ENCODE peak calls at places on chromosomes 16 and 17, in six cellular contexts. K is Panc1, R is esophagus muscularis mucosa, C is ascending aorta, U is gastrocnemius medialis, A is heart right ventricle. E is an unnamed sample.

GRCh38 chr17:43620147-43620944 is 41.4 kb downstream of the MEOX1 start:
- DNase-seq in K (no peak), R (no peak), C (no peak), U (no peak), A (no peak), E (no peak)

GRCh38 chr16:56637814-56638750 is at the start of gene MT1A:
- DNase-seq in K (no peak), R (no peak), C (peak), U (peak), A (peak), E (peak)

GRCh38 chr17:27320222-27320560 is 26.3 kb downstream of the WSB1 start:
- DNase-seq in K (no peak), R (peak), C (no peak), U (no peak), A (no peak), E (no peak)

GRCh38 chr16:27463741-27464662 is 62.0 kb downstream of the IL21R start:
- DNase-seq in K (no peak), R (no peak), C (no peak), U (no peak), A (no peak), E (no peak)

GRCh38 chr16:67481561-67482259 is 753 bp upstream of the ATP6V0D1 start:
- DNase-seq in K (no peak), R (no peak), C (no peak), U (no peak), A (peak), E (peak)

GRCh38 chr16:82456683-82457082 is 170.1 kb upstream of the CDH13 start:
- DNase-seq in K (peak), R (no peak), C (peak), U (no peak), A (peak), E (peak)

GRCh38 chr17:19978206-19978802 is 676 bp upstream of the AKAP10 start:
- DNase-seq in K (no peak), R (no peak), C (no peak), U (no peak), A (no peak), E (no peak)

GRCh38 chr16:11042205-11042604 is 97.8 kb downstream of the CLEC16A start:
- DNase-seq in K (no peak), R (no peak), C (peak), U (no peak), A (no peak), E (no peak)

GRCh38 chr17:61260061-61260797 is 139.4 kb upstream of the TBX2 start:
- DNase-seq in K (no peak), R (no peak), C (no peak), U (peak), A (peak), E (no peak)

GRCh38 chr17:56809106-56809819 is 24.5 kb downstream of the C17orf67 start:
- DNase-seq in K (no peak), R (no peak), C (no peak), U (no peak), A (no peak), E (no peak)

GRCh38 chr17:61757168-61757567 is 106.2 kb downstream of the BRIP1 start:
- DNase-seq in K (no peak), R (no peak), C (no peak), U (no peak), A (no peak), E (no peak)

GRCh38 chr16:67528870-67529638 is 425 bp downstream of the RIPOR1 start:
- DNase-seq in K (no peak), R (no peak), C (no peak), U (no peak), A (peak), E (peak)

GRCh38 chr16:85052536-85052935 is 24.9 kb downstream of the KIAA0513 start:
- DNase-seq in K (no peak), R (no peak), C (no peak), U (no peak), A (no peak), E (no peak)

GRCh38 chr16:27269300-27270150 is 953 bp upstream of the NSMCE1 start:
- DNase-seq in K (no peak), R (peak), C (no peak), U (no peak), A (no peak), E (no peak)

GRCh38 chr16:27752241-27752640 is 202.3 kb downstream of the KATNIP start:
- DNase-seq in K (no peak), R (no peak), C (no peak), U (no peak), A (no peak), E (no peak)

GRCh38 chr16:680967-681745 is 946 bp downstream of the STUB1 start:
- DNase-seq in K (no peak), R (no peak), C (no peak), U (peak), A (no peak), E (no peak)

DNA sequence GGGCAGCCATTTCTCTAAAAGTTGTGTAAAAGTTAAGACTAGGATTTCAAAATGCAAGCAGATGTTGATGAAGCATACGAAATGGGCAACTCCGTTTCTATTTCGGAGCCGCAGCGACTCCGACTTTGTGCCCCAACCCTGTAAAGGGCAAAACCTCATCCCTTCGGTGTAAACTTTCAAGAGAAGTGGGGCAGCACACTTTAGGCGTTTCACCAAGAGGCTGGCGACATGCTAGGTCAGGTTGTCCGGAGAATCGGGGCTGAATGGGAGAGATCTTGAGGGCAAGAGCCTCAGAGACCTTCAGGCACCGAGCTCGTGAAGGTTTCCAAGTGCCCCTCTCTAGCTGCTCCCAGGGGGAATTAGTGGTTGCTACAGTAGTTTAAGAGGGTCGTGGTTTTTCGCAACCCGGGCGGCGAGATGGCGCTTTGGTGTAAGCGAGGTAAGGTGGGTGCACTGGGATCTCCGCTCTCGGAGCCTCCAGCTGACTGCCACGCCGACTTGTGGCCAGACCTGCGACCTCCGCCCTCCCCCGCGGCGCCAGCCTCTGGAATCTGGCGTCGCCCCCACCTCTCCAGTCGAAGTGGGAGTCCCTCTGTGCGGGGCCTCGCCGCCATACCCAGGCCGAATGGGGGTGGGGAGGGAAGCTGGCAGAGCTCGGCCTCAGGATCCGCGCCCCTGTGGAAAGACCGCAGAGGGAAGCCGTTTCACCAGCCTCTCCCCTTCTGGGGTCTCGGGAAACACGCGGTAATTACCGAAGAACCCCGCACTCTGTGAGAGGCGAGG is 979 bp upstream of the HEXIM2 start:
- DNase-seq in K (no peak), R (no peak), C (peak), U (peak), A (peak), E (peak)
- TF ChIP-seq CTCF in K (no peak), R (no peak), C (no peak), U (peak), A (peak), E (no peak)

DNA sequence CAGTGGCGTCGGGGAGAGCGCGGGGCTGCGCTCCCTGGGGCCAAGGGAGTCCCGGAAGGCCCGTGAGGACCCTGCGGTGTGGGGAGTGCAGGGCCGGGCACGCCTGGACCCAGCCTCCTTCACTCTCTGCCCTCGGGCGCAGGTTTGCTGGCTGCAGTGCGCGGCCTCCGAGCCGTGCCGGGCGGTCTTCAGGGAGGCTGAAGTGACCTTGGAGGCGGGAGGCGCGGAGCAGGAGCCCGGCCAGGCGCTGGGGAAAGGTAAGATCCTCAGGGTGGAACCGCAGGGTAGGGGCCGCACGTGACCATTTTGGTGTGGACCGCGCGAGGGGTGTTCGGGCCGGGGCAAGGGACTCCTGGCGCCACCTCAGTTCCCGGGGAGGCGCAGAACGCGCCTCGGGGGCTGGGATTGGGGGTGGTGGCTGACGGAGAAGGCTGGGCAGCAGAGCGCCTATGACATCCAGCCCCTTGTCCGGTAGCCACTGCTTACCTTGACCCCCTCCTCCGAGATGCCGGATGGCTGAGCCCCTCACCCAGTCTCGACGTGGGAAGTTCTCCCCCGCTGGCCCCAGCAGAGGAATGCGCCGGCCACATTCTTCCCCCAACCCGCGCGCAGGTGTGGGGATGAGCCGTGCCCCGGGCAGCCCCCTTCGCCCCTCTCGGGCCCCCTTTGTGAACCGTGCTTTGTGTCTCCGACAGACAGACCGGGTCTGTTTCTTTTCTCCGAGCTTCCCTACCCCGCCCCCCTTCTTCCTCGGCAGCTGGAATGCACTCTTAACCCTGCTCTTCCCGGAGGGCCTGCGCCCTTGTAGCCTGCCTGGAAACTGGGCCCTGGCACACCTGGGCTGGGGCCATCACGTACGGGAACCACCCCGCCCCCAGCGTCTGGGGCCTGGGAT is 631 bp downstream of the CDH3 start:
- DNase-seq in K (no peak), R (no peak), C (no peak), U (no peak), A (no peak), E (no peak)
- H3K4me3 ChIP-seq in K (peak), R (peak), C (no peak), U (no peak), A (no peak), E (peak)

DNA sequence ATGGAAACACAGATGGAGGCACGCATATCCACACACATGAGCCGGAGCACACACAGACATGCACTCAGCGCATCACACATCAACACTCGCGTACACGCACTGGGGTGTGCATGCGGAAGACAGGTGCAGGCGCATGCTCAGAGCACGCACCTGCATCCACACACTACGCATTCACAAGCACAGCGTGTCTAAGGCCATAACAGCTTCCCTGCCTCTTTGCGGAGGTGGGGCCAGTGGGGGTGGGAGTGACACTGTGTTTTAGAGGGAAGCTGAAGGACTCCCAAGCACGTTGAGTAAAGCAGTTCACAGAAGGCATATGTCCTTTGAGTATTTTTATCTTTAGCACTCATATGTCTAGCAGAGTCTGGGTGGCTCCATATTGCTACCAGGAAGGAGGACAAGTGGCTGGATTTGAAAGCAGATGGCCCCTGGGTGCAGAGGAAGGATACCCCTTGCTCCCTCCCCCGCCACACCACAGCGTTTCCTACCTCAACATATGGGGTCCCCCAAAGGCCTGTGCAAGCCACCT is 68.6 kb upstream of the TOB1 start:
- DNase-seq in K (no peak), R (no peak), C (no peak), U (no peak), A (no peak), E (no peak)
- TF ChIP-seq CTCF in K (no peak), R (no peak), C (no peak), U (no peak), A (no peak), E (no peak)

GRCh38 chr17:16989953-16990860 is 18.3 kb upstream of the TNFRSF13B start:
- DNase-seq in K (no peak), R (no peak), C (no peak), U (no peak), A (no peak), E (peak)

GRCh38 chr17:16994626-16995025 is 22.7 kb upstream of the TNFRSF13B start:
- DNase-seq in K (no peak), R (no peak), C (no peak), U (no peak), A (no peak), E (no peak)

GRCh38 chr17:16989230-16989952 is 17.5 kb upstream of the TNFRSF13B start:
- DNase-seq in K (no peak), R (no peak), C (no peak), U (no peak), A (no peak), E (peak)

GRCh38 chr17:16988749-16989229 is 16.9 kb upstream of the TNFRSF13B start:
- DNase-seq in K (no peak), R (no peak), C (no peak), U (no peak), A (no peak), E (no peak)

GRCh38 chr17:16991349-16992009 is 19.6 kb upstream of the TNFRSF13B start:
- DNase-seq in K (no peak), R (no peak), C (peak), U (peak), A (peak), E (peak)
- H3K4me3 ChIP-seq in K (no peak), R (no peak), C (no peak), U (no peak), A (no peak), E (no peak)

DNA sequence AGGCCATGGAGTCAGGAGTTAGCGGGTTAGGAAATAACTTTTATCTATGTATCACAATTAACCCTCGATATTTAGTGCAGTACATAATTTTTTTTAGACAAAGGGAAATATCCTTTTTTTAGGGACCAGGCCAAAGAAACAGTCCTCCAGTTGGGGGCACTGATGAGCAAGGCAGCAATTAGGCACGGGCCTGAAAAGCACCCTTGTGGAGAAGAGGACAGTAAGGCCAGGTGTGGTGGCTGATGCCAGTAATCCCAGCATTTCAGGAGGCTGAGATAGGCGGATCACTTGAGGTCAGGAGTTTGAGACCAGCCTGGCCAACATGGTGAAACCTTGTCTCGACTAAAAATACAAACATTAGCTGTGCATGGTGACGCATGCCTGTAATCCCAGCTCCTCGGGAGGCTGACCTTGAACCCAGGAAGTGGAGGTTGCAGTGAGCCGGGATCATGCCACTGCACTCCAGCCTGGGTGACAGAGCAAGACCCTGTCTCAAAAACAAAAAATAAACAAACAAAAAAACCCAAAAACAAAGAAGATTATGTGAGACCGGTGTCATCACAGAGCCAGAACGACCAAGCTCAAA is 158.3 kb upstream of the NOL11 start:
- DNase-seq in K (no peak), R (no peak), C (no peak), U (no peak), A (no peak), E (no peak)
- TF ChIP-seq CTCF in K (peak), R (no peak), C (no peak), U (no peak), A (peak), E (no peak)

GRCh38 chr17:8885968-8886674 is 18.6 kb upstream of the PIK3R6 start:
- DNase-seq in K (no peak), R (no peak), C (no peak), U (no peak), A (no peak), E (no peak)
- H3K4me3 ChIP-seq in K (no peak), R (no peak), C (no peak), U (no peak), A (no peak), E (no peak)

GRCh38 chr17:16446338-16446983 is 31.1 kb downstream of the TRPV2 start:
- DNase-seq in K (no peak), R (no peak), C (no peak), U (no peak), A (no peak), E (no peak)
- TF ChIP-seq CTCF in K (no peak), R (no peak), C (no peak), U (no peak), A (no peak), E (no peak)

GRCh38 chr17:78381601-78382168 is 3.2 kb downstream of the PGS1 start:
- DNase-seq in K (no peak), R (no peak), C (no peak), U (no peak), A (no peak), E (no peak)
- H3K4me3 ChIP-seq in K (no peak), R (no peak), C (no peak), U (no peak), A (no peak), E (no peak)

GRCh38 chr17:7971651-7972050 is 30.8 kb upstream of the GUCY2D start:
- DNase-seq in K (no peak), R (no peak), C (no peak), U (no peak), A (no peak), E (no peak)

GRCh38 chr17:7967751-7968150 is 34.7 kb upstream of the GUCY2D start:
- DNase-seq in K (no peak), R (no peak), C (no peak), U (no peak), A (no peak), E (no peak)

GRCh38 chr17:7974638-7975131 is 27.7 kb upstream of the GUCY2D start:
- DNase-seq in K (no peak), R (no peak), C (peak), U (no peak), A (no peak), E (no peak)

GRCh38 chr17:7969434-7969833 is 33.0 kb upstream of the GUCY2D start:
- DNase-seq in K (no peak), R (no peak), C (no peak), U (no peak), A (no peak), E (no peak)

DNA sequence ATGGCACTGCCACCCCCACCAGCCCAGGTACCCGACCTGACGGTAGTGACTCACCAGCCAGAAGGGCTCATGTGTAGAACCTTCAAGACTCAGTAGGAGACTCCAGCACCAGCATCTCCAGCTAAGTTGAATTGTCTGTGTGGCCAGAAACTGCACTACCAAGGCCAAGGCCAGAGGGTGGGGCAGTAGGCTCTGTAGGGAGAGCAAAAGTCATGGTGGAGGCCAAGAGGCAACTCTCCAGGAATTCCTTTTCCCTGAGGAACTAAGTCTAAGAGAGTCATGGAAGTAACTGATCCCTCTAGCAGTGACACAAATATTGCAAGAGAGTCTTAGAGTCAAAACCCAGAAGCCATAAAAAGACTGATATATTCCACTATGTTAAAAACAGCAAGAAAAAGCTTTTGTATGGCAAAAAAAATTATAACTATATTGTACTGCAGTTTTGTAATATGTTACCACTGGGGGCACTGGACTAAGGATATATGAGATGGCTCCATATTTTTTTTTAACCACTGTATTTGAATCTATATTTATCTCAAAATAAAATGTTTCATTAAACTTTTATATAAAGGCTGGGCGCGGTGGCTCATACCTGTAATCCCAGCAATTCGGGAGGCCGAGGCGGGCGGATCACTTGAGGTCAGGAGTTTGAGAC is 30.2 kb upstream of the GUCY2D start:
- DNase-seq in K (no peak), R (no peak), C (peak), U (peak), A (no peak), E (no peak)
- TF ChIP-seq CTCF in K (no peak), R (no peak), C (no peak), U (peak), A (no peak), E (no peak)

DNA sequence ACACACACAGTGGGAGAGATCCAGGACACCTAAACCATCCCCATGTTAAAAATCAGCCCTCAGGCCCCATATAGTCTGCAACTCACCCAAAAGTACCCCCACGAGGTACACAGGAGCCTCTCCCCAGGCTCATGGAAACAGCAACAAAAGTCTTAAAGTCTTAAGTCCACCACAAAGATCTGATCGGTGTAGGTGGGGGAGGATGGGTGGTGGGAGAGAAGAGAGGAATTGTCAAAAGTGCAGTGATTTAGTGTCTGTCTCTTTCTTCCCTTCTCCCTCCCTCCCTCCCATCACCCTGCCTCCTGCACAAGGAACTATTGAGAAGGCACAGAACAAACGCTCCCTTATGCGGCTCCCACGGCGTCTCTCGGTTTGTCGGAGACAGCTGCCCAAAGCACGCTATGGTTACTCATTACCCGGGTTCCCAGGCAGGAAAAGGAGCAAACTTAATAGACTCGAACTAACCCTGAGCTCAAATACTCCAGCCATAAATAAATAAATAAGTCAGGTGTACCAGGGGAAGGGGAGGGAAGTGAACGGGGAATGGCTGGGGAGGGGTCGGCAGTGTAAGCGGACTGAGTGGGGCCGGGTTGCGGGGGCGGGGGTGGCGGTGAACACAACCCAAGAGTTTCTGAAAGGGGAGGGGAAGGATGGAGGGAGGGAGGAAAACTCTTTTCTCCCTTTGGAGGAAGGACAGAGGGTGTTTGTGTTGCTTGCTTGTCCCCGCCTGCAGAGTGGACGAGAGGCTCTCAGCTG is 477.4 kb downstream of the SLC39A11 start:
- DNase-seq in K (no peak), R (no peak), C (no peak), U (no peak), A (no peak), E (no peak)
- H3K4me3 ChIP-seq in K (no peak), R (no peak), C (no peak), U (no peak), A (no peak), E (no peak)